ENCODE peak calls at places on chromosomes 12 and 14, in five cellular contexts. F is DMS79 treated with DMSO at 0.1 percent for 48 hours, J is kidney, M is C1 segment of cervical spinal cord, U is nucleus accumbens. Z is an unnamed sample.
A peak's percentile ranks its signal among the peaks of the same experiment; 100 is the strongest.

GRCh38 chr14:89810101-89810500 is 144.4 kb downstream of the EFCAB11 start:
- DNase-seq in F (no peak), J (no peak), M (no peak), U (no peak), Z (no peak)

GRCh38 chr14:44712095-44712822 is 205.2 kb upstream of the FSCB start:
- DNase-seq in F (peak; percentile 100), J (no peak), M (no peak), U (no peak), Z (no peak)

GRCh38 chr14:88995437-88996198 is 171.2 kb downstream of the TTC8 start:
- DNase-seq in M (no peak), U (no peak), F (peak; percentile 88), J (peak; percentile 65), Z (no peak)

GRCh38 chr14:69183735-69184134 is 7.6 kb upstream of the EXD2 start:
- DNase-seq in J (no peak), F (no peak), M (no peak), U (no peak), Z (no peak)

GRCh38 chr14:85688024-85688423 is 158.1 kb downstream of the FLRT2 start:
- DNase-seq in J (no peak), U (no peak), F (no peak), M (no peak), Z (no peak)

GRCh38 chr14:22993517-22993916 is 11.2 kb upstream of the AJUBA start:
- DNase-seq in M (no peak), J (no peak), U (no peak), F (no peak), Z (no peak)

GRCh38 chr12:74021937-74022336 is 515.7 kb upstream of the ATXN7L3B start:
- DNase-seq in U (peak; percentile 19), M (no peak), F (no peak), J (no peak), Z (no peak)

GRCh38 chr12:131828671-131829350 is 618 bp downstream of the MMP17 start:
- DNase-seq in F (no peak), J (no peak), M (no peak), U (no peak), Z (no peak)

GRCh38 chr12:121579190-121579791 is 1.5 kb downstream of the KDM2B start:
- DNase-seq in M (no peak), J (peak; percentile 85), F (no peak), U (peak; percentile 5), Z (peak; percentile 43)

GRCh38 chr14:92470215-92470614 is 43.4 kb upstream of the RIN3 start:
- DNase-seq in F (peak; percentile 57), J (no peak), M (no peak), U (no peak), Z (no peak)

GRCh38 chr12:88142610-88142991 is 494 bp downstream of the TMTC3 start:
- DNase-seq in J (peak; percentile 80), F (peak; percentile 56), M (no peak), U (no peak), Z (peak; percentile 11)

GRCh38 chr14:102125546-102125945 is 14.2 kb upstream of the WDR20 start:
- DNase-seq in F (no peak), M (no peak), J (no peak), U (no peak), Z (no peak)

GRCh38 chr12:53995311-53996187 is 4.4 kb upstream of the HOXC9 start:
- DNase-seq in F (peak; percentile 23), U (no peak), J (peak; percentile 93), M (no peak), Z (no peak)

GRCh38 chr14:51805541-51805940 is 54.9 kb upstream of the GNG2 start:
- DNase-seq in F (no peak), U (no peak), J (no peak), M (no peak), Z (no peak)

GRCh38 chr14:93036652-93037341 is 78.9 kb downstream of the ITPK1 start:
- DNase-seq in U (peak; percentile 87), J (peak; percentile 63), M (no peak), F (no peak), Z (no peak)

GRCh38 chr12:98002887-98003493 is 512.4 kb upstream of the TMPO start:
- DNase-seq in F (peak; percentile 16), M (no peak), J (no peak), U (no peak), Z (no peak)

GRCh38 chr14:74881425-74882102 is at the start of gene DLST:
- DNase-seq in M (peak; percentile 23), F (peak; percentile 94), U (peak; percentile 64), J (peak; percentile 95), Z (peak; percentile 83)

GRCh38 chr14:76986261-76986565 is 42.3 kb downstream of the IRF2BPL start:
- DNase-seq in J (no peak), M (no peak), U (no peak), F (no peak), Z (no peak)

GRCh38 chr12:15886372-15887042 is 4.3 kb downstream of the STRAP start:
- DNase-seq in U (no peak), J (no peak), F (peak; percentile 27), M (no peak), Z (no peak)

Z was measured in activated gamma-delta T cell treated with Interleukin-2 at 50 U/mL for 16 hours.